ENCODE peak calls at places on chromosomes 6 and 20, in eight cellular contexts. R is GM12878, E is upper lobe of left lung, A is HepG2, W is HCT116, J is GM23338, Q is Panc1, P is K562. G is an unnamed sample.

GRCh38 chr6:20416567-20417345 is 15.1 kb downstream of the E2F3 start:
- ATAC-seq in R (peak; percentile 44), E (no peak), A (no peak), W (no peak), J (peak; percentile 31), Q (peak; percentile 44), P (peak; percentile 51), G (no peak)

GRCh38 chr20:61057313-61058171 is 194.5 kb upstream of the CDH4 start:
- ATAC-seq in R (no peak), E (no peak), A (peak; percentile 14), W (no peak), J (no peak), Q (no peak), P (no peak), G (no peak)

GRCh38 chr6:12585497-12585958 is 131.0 kb upstream of the PHACTR1 start:
- ATAC-seq in R (no peak), E (peak; percentile 35), A (no peak), W (no peak), J (no peak), Q (no peak), P (no peak), G (peak; percentile 75)

GRCh38 chr6:73364121-73364520 is 1.7 kb downstream of the KHDC3L start:
- ATAC-seq in R (no peak), E (no peak), A (no peak), W (no peak), J (no peak), Q (no peak), P (no peak), G (no peak)

GRCh38 chr20:12386821-12387220 is 469.1 kb downstream of the BTBD3 start:
- ATAC-seq in R (no peak), E (no peak), A (no peak), W (no peak), J (no peak), Q (no peak), P (no peak), G (no peak)

GRCh38 chr6:148624025-148624424 is 122.8 kb upstream of the UST start:
- ATAC-seq in R (no peak), E (peak; percentile 90), A (no peak), W (no peak), J (no peak), Q (no peak), P (no peak), G (peak; percentile 81)

GRCh38 chr6:168690271-168690670 is 249.3 kb downstream of the SMOC2 start:
- ATAC-seq in R (no peak), E (no peak), A (no peak), W (no peak), J (no peak), Q (no peak), P (no peak), G (no peak)

GRCh38 chr6:20997143-20997792 is 463.0 kb downstream of the CDKAL1 start:
- ATAC-seq in R (peak; percentile 73), E (no peak), A (no peak), W (no peak), J (peak; percentile 46), Q (no peak), P (no peak), G (no peak)

GRCh38 chr6:56104591-56104990 is 142.8 kb downstream of the COL21A1 start:
- ATAC-seq in R (no peak), E (no peak), A (no peak), W (no peak), J (no peak), Q (no peak), P (no peak), G (no peak)

GRCh38 chr6:24690561-24690960 is 23.7 kb downstream of the ACOT13 start:
- ATAC-seq in R (no peak), E (no peak), A (no peak), W (no peak), J (no peak), Q (no peak), P (no peak), G (no peak)

GRCh38 chr6:117483645-117484016 is 1.2 kb downstream of the DCBLD1 start:
- ATAC-seq in R (peak; percentile 43), E (peak; percentile 20), A (peak; percentile 15), W (no peak), J (peak; percentile 3), Q (no peak), P (peak; percentile 30), G (no peak)

GRCh38 chr6:46990031-46990644 is 52.0 kb downstream of the ADGRF1 start:
- ATAC-seq in R (no peak), E (peak; percentile 20), A (no peak), W (no peak), J (peak; percentile 57), Q (peak; percentile 69), P (no peak), G (peak; percentile 46)

GRCh38 chr6:39777218-39777617 is 15.0 kb upstream of the DAAM2 start:
- ATAC-seq in R (no peak), E (no peak), A (no peak), W (no peak), J (peak; percentile 77), Q (no peak), P (no peak), G (peak; percentile 3)

GRCh38 chr6:169958510-169958909 is 207.1 kb downstream of the ERMARD start:
- ATAC-seq in R (no peak), E (no peak), A (no peak), W (no peak), J (no peak), Q (no peak), P (no peak), G (no peak)

GRCh38 chr6:11217360-11218076 is 14.9 kb downstream of the NEDD9 start:
- ATAC-seq in R (peak; percentile 51), E (no peak), A (peak; percentile 18), W (no peak), J (no peak), Q (no peak), P (no peak), G (no peak)

GRCh38 chr6:11215773-11216172 is 16.7 kb downstream of the NEDD9 start:
- ATAC-seq in R (no peak), E (no peak), A (no peak), W (no peak), J (peak; percentile 55), Q (no peak), P (no peak), G (no peak)

GRCh38 chr6:11218827-11219826 is 13.3 kb downstream of the NEDD9 start:
- ATAC-seq in R (no peak), E (peak; percentile 72), A (peak; percentile 91), W (no peak), J (no peak), Q (no peak), P (no peak), G (peak; percentile 74)

GRCh38 chr6:11218477-11218826 is 14.0 kb downstream of the NEDD9 start:
- ATAC-seq in R (no peak), E (no peak), A (no peak), W (no peak), J (no peak), Q (no peak), P (no peak), G (no peak)

DNA sequence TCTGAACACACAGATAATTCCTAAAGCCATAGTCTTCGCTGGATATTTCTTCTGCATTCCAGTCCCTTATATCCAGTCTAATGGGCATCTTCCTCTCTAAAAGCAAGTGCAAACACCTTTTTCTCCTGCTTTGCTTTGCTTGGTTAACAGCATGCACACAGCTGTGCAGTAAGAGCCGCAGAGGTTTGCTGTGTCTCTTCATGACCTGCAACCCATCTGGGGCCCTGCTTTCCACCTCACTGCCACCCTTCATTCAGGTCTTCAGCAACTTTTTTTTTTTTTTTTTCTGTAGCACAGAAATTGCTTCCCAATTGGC is 14.4 kb downstream of the NEDD9 start:
- ATAC-seq in R (peak; percentile 13), E (no peak), A (peak; percentile 31), W (no peak), J (no peak), Q (no peak), P (no peak), G (no peak)
- H3K4me1 ChIP-seq in R (peaks cover 3% of the 10 kb centered on the region), E (peaks cover 98% of the 10 kb centered on the region), A (peaks cover 100% of the 10 kb centered on the region), W (no peaks in the 10 kb centered on the region), J (peaks cover 16% of the 10 kb centered on the region), Q (no peaks in the 10 kb centered on the region), P (no peaks in the 10 kb centered on the region), G (peaks cover 5% of the 10 kb centered on the region)

GRCh38 chr6:44023586-44024454 is 103.4 kb downstream of the MRPL14 start:
- ATAC-seq in R (no peak), E (no peak), A (no peak), W (no peak), J (no peak), Q (no peak), P (no peak), G (no peak)
- H3K27ac ChIP-seq in R (no peak overlapping the region), E (no peak overlapping the region), A (no peak overlapping the region), W (no peak overlapping the region), J (no peak overlapping the region), Q (no peak overlapping the region), P (no peak overlapping the region), G (no peak overlapping the region)

GRCh38 chr6:151409679-151410078 is 18.3 kb upstream of the ZBTB2 start:
- ATAC-seq in R (no peak), E (no peak), A (peak; percentile 2), W (no peak), J (no peak), Q (no peak), P (no peak), G (no peak)
- TF ChIP-seq POLR2AphosphoS5 in R (no peak), E (no peak), A (no peak), W (no peak), J (no peak), Q (no peak), P (no peak), G (no peak)

GRCh38 chr6:149859938-149860337 is 4.2 kb downstream of the LRP11 start:
- ATAC-seq in R (no peak), E (no peak), A (no peak), W (no peak), J (no peak), Q (no peak), P (no peak), G (no peak)

GRCh38 chr6:149861603-149862423 is 2.3 kb downstream of the LRP11 start:
- ATAC-seq in R (no peak), E (no peak), A (no peak), W (no peak), J (no peak), Q (no peak), P (no peak), G (no peak)

GRCh38 chr6:149859368-149859767 is 4.8 kb downstream of the LRP11 start:
- ATAC-seq in R (no peak), E (no peak), A (no peak), W (no peak), J (no peak), Q (no peak), P (no peak), G (no peak)

GRCh38 chr6:149860513-149860833 is 3.7 kb downstream of the LRP11 start:
- ATAC-seq in R (no peak), E (no peak), A (no peak), W (no peak), J (no peak), Q (no peak), P (no peak), G (no peak)

DNA sequence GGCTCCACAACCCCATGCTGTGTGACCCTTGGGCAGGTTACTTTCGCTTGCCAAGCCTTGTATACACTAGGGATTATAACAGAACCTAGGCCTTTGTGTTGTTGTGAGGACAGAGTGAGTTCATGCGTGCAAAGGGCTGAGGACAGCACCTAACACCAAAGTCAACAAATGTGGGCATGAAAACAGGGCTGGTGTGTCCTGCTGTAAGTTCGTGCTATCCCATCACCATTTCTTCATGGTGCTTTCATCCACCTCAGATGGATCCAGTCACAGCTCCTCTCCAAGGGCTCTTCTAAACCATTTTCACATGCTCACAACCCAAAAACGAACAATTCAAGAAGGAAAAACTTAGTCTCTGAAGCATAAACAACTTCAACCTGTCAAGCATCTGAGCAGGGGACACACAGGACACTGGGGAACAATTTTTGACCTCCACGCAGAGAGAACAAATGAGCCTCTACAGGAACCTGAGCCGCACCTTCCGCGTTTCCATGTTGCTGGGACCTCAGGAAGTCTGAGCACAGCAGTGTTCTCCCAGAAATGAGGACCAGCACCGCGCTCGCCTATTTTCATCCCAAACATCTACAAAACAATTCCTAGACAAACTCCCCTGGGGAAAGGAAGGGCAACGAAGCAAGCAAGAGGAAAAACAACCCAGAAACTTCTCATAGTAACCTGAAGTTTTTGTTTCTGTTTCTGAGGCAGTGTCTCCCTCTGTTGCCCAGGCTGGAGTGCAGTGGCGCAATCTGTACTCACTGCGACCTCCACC is 3.1 kb downstream of the LRP11 start:
- ATAC-seq in R (no peak), E (no peak), A (peak; percentile 78), W (no peak), J (no peak), Q (peak; percentile 24), P (no peak), G (no peak)
- H3K4me1 ChIP-seq in R (no peaks in the 10 kb centered on the region), E (peaks cover 18% of the 10 kb centered on the region), A (peaks cover 55% of the 10 kb centered on the region), W (peaks cover 48% of the 10 kb centered on the region), J (peaks cover 20% of the 10 kb centered on the region), Q (peaks cover 45% of the 10 kb centered on the region), P (peaks cover 16% of the 10 kb centered on the region), G (no peaks in the 10 kb centered on the region)